ENCODE peak calls at places on chromosomes 3 and 15, in four cellular contexts. A, N, R and U are unnamed samples.

GRCh38 chr3:129483870-129484269 is 43.8 kb downstream of the IFT122 start:
- DNase-seq in A (no peak), N (no peak), R (no peak), U (no peak)

GRCh38 chr15:39685999-39686613 is 96.5 kb downstream of the FSIP1 start:
- DNase-seq in A (peak), N (peak), R (peak), U (peak)

GRCh38 chr3:7667774-7668173 is 806.9 kb downstream of the GRM7 start:
- DNase-seq in A (no peak), N (no peak), R (no peak), U (no peak)

GRCh38 chr3:123700791-123701712 is 116.2 kb upstream of the HACD2 start:
- DNase-seq in A (no peak), N (no peak), R (no peak), U (no peak)

GRCh38 chr15:82803793-82804574 is 1.9 kb downstream of the FSD2 start:
- DNase-seq in A (no peak), N (no peak), R (no peak), U (no peak)

GRCh38 chr15:69524296-69524695 is 71.7 kb downstream of the RPLP1 start:
- DNase-seq in A (no peak), N (no peak), R (no peak), U (no peak)

GRCh38 chr3:142586803-142587406 is 8.4 kb upstream of the ATR start:
- DNase-seq in A (peak), N (peak), R (peak), U (peak)

GRCh38 chr3:13858768-13859520 is 20.9 kb downstream of the WNT7A start:
- DNase-seq in A (no peak), N (no peak), R (no peak), U (no peak)

GRCh38 chr3:124800511-124801374 is 70.5 kb downstream of the UMPS start:
- DNase-seq in A (no peak), N (no peak), R (no peak), U (no peak)

GRCh38 chr3:44186111-44186672 is 55.5 kb upstream of the TOPAZ1 start:
- DNase-seq in A (no peak), N (no peak), R (no peak), U (no peak)

GRCh38 chr15:68682330-68682729 is 103.5 kb downstream of the CORO2B start:
- DNase-seq in A (no peak), N (no peak), R (no peak), U (no peak)

GRCh38 chr3:4289044-4289443 is 14.1 kb upstream of the SETMAR start:
- DNase-seq in A (no peak), N (no peak), R (no peak), U (no peak)

GRCh38 chr3:72310028-72310987 is 525.4 kb upstream of the PROK2 start:
- DNase-seq in A (no peak), N (no peak), R (peak), U (no peak)

GRCh38 chr3:169268286-169268776 is 395.2 kb downstream of the MECOM start:
- DNase-seq in A (no peak), N (no peak), R (no peak), U (no peak)

GRCh38 chr15:65651831-65652749 is 30.4 kb downstream of the SLC24A1 start:
- DNase-seq in A (no peak), N (no peak), R (no peak), U (no peak)

GRCh38 chr15:38186505-38186904 is 66.1 kb upstream of the SPRED1 start:
- DNase-seq in A (no peak), N (no peak), R (no peak), U (no peak)

GRCh38 chr3:194869482-194870169 is 183.9 kb downstream of the FAM43A start:
- DNase-seq in A (peak), N (no peak), R (no peak), U (no peak)

GRCh38 chr3:146777941-146778340 is 172.8 kb upstream of the PLSCR5 start:
- DNase-seq in A (no peak), N (no peak), R (no peak), U (no peak)

GRCh38 chr3:70580021-70580420 is 267.6 kb upstream of the MDFIC2 start:
- DNase-seq in A (no peak), N (no peak), R (no peak), U (no peak)

GRCh38 chr3:55984631-55985030 is 483.6 kb downstream of the ERC2 start:
- DNase-seq in A (no peak), N (no peak), R (no peak), U (no peak)

GRCh38 chr3:46113608-46114007 is 86.3 kb upstream of the XCR1 start:
- DNase-seq in A (no peak), N (no peak), R (no peak), U (no peak)

GRCh38 chr3:24678441-24678865 is 183.8 kb upstream of the THRB start:
- DNase-seq in A (no peak), N (no peak), R (no peak), U (no peak)

GRCh38 chr3:184419171-184419570 is 39.3 kb downstream of the CHRD start:
- DNase-seq in A (no peak), N (no peak), R (no peak), U (no peak)

GRCh38 chr15:98855815-98856539 is 151.6 kb downstream of the PGPEP1L start:
- DNase-seq in A (no peak), N (no peak), R (no peak), U (no peak)

GRCh38 chr15:50003786-50004334 is 115.2 kb downstream of the ATP8B4 start:
- DNase-seq in A (peak), N (peak), R (peak), U (peak)

GRCh38 chr15:66766282-66767228 is 64.5 kb downstream of the SMAD6 start:
- DNase-seq in A (no peak), N (no peak), R (no peak), U (no peak)
- TF ChIP-seq TCF7L2 in A (no peak), N (no peak), R (no peak), U (no peak)

DNA sequence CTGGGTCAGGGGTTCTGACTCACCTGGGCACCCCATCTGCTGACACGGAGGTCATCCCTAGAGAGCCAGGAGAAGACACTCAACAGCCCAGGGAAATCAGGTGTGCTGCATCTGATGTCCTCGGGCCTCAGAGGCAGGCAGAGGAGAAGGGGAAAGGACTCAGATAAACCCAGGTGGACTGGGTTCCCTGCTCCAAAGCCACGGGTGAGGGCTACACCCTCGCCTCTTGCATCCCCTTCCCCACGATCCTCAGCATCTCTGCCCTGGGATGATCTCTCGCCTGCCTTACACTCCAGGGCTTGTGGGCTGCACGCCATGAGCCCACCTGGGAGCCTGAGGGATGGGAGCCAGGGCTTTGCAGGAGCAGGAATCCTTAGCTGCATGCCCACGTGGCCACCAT is 8.2 kb upstream of the DUSP7 start:
- DNase-seq in A (no peak), N (no peak), R (no peak), U (no peak)
- TF ChIP-seq CTCF in A (no peak), N (no peak), R (no peak), U (no peak)

DNA sequence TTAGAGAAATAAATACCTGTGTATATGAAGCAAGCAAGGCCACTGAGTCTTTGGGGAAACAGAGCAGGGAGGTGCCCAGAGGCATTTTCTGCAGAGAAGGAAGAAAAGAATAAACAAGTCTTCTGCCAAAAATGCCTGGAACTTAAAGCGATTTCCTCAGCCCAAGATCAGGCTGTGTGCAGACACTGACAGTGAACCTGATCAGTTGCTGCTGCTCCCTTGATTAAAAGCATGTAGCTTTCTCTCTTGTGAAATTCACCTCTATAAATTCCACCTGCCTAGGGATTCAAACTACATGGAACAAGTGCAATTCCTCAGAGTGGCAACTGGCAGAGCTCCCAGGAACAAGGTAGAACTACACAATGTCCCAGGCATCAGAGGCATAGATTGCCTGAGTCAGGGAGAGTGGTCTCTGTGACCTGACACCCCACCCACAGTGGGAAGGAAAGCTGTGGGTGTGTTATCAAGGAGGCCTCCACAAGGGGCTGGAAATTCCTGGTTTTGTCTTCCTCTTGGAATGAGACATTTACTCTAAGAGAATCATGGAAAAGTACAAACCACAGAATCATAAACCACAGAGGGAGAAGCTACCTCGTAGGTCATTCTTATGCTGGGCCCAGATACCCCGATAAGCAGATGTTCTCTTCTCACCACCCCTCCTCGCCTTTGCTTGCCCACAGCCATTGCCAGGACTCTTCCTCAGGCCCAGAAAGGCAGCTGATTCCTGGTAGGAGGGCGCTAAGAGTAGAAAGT is 1.8 kb upstream of the ZBTB38 start:
- DNase-seq in A (peak), N (peak), R (peak), U (no peak)
- TF ChIP-seq POLR2AphosphoS5 in A (no peak), N (no peak), R (no peak), U (no peak)

DNA sequence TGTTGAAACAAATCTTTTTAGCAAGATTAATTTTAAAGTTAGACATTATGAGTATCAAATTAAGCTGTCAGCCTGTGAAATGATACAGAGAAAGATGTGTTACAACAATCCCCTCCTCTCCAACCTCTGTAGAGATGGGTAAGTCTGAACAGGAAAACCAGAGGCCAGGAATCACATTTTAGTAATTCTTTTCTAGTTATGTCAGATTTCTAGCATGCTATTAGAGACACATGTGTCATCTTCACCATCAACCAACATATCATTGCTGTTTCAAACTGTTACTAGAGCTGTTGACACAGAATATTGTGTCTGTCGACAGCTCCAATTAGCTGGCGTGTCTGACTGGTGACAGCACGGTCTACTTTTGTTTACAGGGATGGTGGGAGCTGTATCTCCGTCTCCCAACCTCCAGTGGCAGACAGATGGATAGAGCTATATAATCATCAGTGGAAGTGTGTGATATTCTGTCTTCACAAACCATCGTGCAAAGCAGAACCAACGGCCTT is 393.1 kb downstream of the SOX2 start:
- DNase-seq in A (no peak), N (no peak), R (no peak), U (no peak)
- TF ChIP-seq TCF7L2 in A (no peak), N (no peak), R (no peak), U (no peak)

DNA sequence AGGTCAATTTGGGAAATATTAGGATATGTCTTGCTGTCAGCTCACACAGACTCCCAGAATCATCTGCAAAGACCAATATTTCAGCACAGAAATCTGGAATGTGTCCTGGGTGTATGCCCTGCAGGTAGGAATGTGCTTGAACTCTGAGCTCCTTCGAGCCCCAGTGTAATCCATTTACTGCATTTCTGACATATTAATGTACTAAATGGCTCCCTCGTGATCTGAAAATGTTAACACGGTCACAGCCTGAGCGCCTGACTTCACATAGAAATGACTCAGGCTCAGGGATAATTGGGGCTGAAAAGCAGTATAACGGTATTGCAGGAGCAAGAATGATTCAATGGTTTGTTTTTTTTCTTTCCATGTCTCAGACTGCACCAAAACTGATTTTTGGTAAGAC is 50.0 kb downstream of the DCLK3 start:
- DNase-seq in A (no peak), N (no peak), R (no peak), U (no peak)
- TF ChIP-seq CTCF in A (no peak), N (no peak), R (no peak), U (no peak)

GRCh38 chr15:78978601-78979179 is 33.8 kb upstream of the CTSH start:
- DNase-seq in A (no peak), N (no peak), R (no peak), U (no peak)

GRCh38 chr15:78981532-78982313 is 36.9 kb upstream of the CTSH start:
- DNase-seq in A (no peak), N (no peak), R (no peak), U (no peak)

GRCh38 chr15:78977091-78977571 is 32.3 kb upstream of the CTSH start:
- DNase-seq in A (no peak), N (no peak), R (no peak), U (no peak)

GRCh38 chr15:78977591-78978347 is 32.9 kb upstream of the CTSH start:
- DNase-seq in A (no peak), N (no peak), R (no peak), U (no peak)

GRCh38 chr15:78979456-78980320 is 34.8 kb upstream of the CTSH start:
- DNase-seq in A (peak), N (peak), R (peak), U (peak)
- TF ChIP-seq POLR2AphosphoS5 in A (no peak), N (no peak), R (no peak), U (no peak)

GRCh38 chr3:52289747-52290595 is 2.3 kb downstream of the GLYCTK start:
- DNase-seq in A (no peak), N (no peak), R (peak), U (no peak)
- TF ChIP-seq TCF7L2 in A (no peak), N (no peak), R (no peak), U (no peak)